ENCODE peak calls at places on chromosome 7, in six cellular contexts. R is AG09309, M is BJ, A is endothelial cell, F is HCT116, J is IMR-90. O is an unnamed sample.

GRCh38 chr7:124692420-124692819 is 73.2 kb downstream of the GPR37 start:
- DNase-seq in R (no peak), M (no peak), A (no peak), F (no peak), J (peak), O (no peak)

GRCh38 chr7:128880791-128881457 is 18.3 kb downstream of the ATP6V1F start:
- DNase-seq in R (no peak), M (no peak), A (no peak), F (no peak), J (no peak), O (no peak)

GRCh38 chr7:64874562-64875250 is 28.4 kb upstream of the ZNF273 start:
- DNase-seq in R (no peak), M (no peak), A (no peak), F (no peak), J (no peak), O (no peak)

GRCh38 chr7:50663396-50664102 is 98.3 kb upstream of the DDC start:
- DNase-seq in R (no peak), M (no peak), A (no peak), F (no peak), J (no peak), O (no peak)

GRCh38 chr7:4681922-4682620 is at the start of gene FOXK1:
- DNase-seq in R (no peak), M (no peak), A (peak), F (no peak), J (peak), O (no peak)

GRCh38 chr7:17530741-17531417 is 232.4 kb downstream of the AHR start:
- DNase-seq in R (no peak), M (no peak), A (no peak), F (peak), J (peak), O (no peak)

GRCh38 chr7:29163854-29164253 is 17.5 kb upstream of the CPVL start:
- DNase-seq in R (no peak), M (no peak), A (no peak), F (no peak), J (no peak), O (no peak)

GRCh38 chr7:28750981-28751380 is 207.1 kb downstream of the TRIL start:
- DNase-seq in R (no peak), M (no peak), A (no peak), F (no peak), J (no peak), O (no peak)

GRCh38 chr7:127064-127598 is 65.2 kb upstream of the FAM20C start:
- DNase-seq in R (no peak), M (no peak), A (no peak), F (no peak), J (no peak), O (no peak)

GRCh38 chr7:81648716-81649115 is 121.1 kb downstream of the HGF start:
- DNase-seq in R (no peak), M (no peak), A (no peak), F (no peak), J (peak), O (no peak)

GRCh38 chr7:29921404-29922010 is 68.1 kb downstream of the SCRN1 start:
- DNase-seq in R (peak), M (no peak), A (peak), F (peak), J (peak), O (no peak)

GRCh38 chr7:135239263-135239662 is 5.6 kb downstream of the STRA8 start:
- DNase-seq in R (no peak), M (no peak), A (no peak), F (no peak), J (no peak), O (no peak)

GRCh38 chr7:43849069-43849468 is 20.2 kb downstream of the MRPS24 start:
- DNase-seq in R (no peak), M (no peak), A (no peak), F (no peak), J (no peak), O (no peak)

GRCh38 chr7:128874140-128875031 is 11.7 kb downstream of the ATP6V1F start:
- DNase-seq in R (no peak), M (no peak), A (no peak), F (no peak), J (no peak), O (no peak)

GRCh38 chr7:131532570-131533091 is 23.8 kb downstream of the PODXL start:
- DNase-seq in R (no peak), M (no peak), A (no peak), F (no peak), J (no peak), O (no peak)

GRCh38 chr7:47194516-47194915 is 387.4 kb downstream of the TNS3 start:
- DNase-seq in R (no peak), M (no peak), A (no peak), F (no peak), J (no peak), O (no peak)

O was measured in AG04449.